ENCODE peak calls at places on chromosomes 3 and 15, in four cellular contexts. One of them, this sample, is unnamed.

GRCh38 chr3:144015133-144015532 is 43.5 kb downstream of the DIPK2A start:
- DNase-seq in fibroblast of the aortic adventitia: no peak
- DNase-seq in DND-41: no peak
- DNase-seq in brain microvascular endothelial cell: no peak
- DNase-seq in this sample: no peak

GRCh38 chr15:22952826-22953579 is 27.2 kb downstream of the CYFIP1 start:
- DNase-seq in fibroblast of the aortic adventitia: peak
- DNase-seq in DND-41: no peak
- DNase-seq in brain microvascular endothelial cell: no peak
- DNase-seq in this sample: peak

GRCh38 chr3:42349765-42350594 is 60.4 kb downstream of the LYZL4 start:
- DNase-seq in fibroblast of the aortic adventitia: no peak
- DNase-seq in DND-41: no peak
- DNase-seq in brain microvascular endothelial cell: no peak
- DNase-seq in this sample: no peak

GRCh38 chr3:124700880-124701684 is 29.2 kb upstream of the UMPS start:
- DNase-seq in fibroblast of the aortic adventitia: peak
- DNase-seq in brain microvascular endothelial cell: peak
- DNase-seq in DND-41: no peak
- DNase-seq in this sample: no peak

GRCh38 chr15:40051616-40052415 is 12.8 kb upstream of the SRP14 start:
- DNase-seq in DND-41: no peak
- DNase-seq in fibroblast of the aortic adventitia: no peak
- DNase-seq in brain microvascular endothelial cell: no peak
- DNase-seq in this sample: no peak

GRCh38 chr15:40244961-40245523 is 6.2 kb downstream of the PAK6 start:
- DNase-seq in brain microvascular endothelial cell: no peak
- DNase-seq in fibroblast of the aortic adventitia: no peak
- DNase-seq in DND-41: no peak
- DNase-seq in this sample: no peak

GRCh38 chr3:127780536-127781400 is 41.5 kb downstream of the MGLL start:
- DNase-seq in DND-41: no peak
- DNase-seq in brain microvascular endothelial cell: no peak
- DNase-seq in fibroblast of the aortic adventitia: peak
- DNase-seq in this sample: no peak

GRCh38 chr3:30607032-30607833 is 832 bp downstream of the TGFBR2 start:
- DNase-seq in DND-41: peak
- DNase-seq in brain microvascular endothelial cell: no peak
- DNase-seq in fibroblast of the aortic adventitia: peak
- DNase-seq in this sample: no peak

GRCh38 chr3:140859592-140860336 is 81.9 kb upstream of the SLC25A36 start:
- DNase-seq in brain microvascular endothelial cell: no peak
- DNase-seq in fibroblast of the aortic adventitia: no peak
- DNase-seq in DND-41: no peak
- DNase-seq in this sample: no peak

GRCh38 chr15:54149115-54149531 is 170.9 kb downstream of the UNC13C start:
- DNase-seq in DND-41: no peak
- DNase-seq in fibroblast of the aortic adventitia: no peak
- DNase-seq in brain microvascular endothelial cell: no peak
- DNase-seq in this sample: no peak

GRCh38 chr15:68818671-68819450 is 1.8 kb downstream of the ANP32A start:
- DNase-seq in fibroblast of the aortic adventitia: peak
- DNase-seq in brain microvascular endothelial cell: no peak
- DNase-seq in DND-41: peak
- DNase-seq in this sample: no peak

GRCh38 chr3:37770336-37770735 is 91.3 kb upstream of the CTDSPL start:
- DNase-seq in fibroblast of the aortic adventitia: no peak
- DNase-seq in brain microvascular endothelial cell: no peak
- DNase-seq in DND-41: no peak
- DNase-seq in this sample: no peak

GRCh38 chr3:14491396-14492190 is 48.5 kb downstream of the GRIP2 start:
- DNase-seq in DND-41: no peak
- DNase-seq in fibroblast of the aortic adventitia: no peak
- DNase-seq in brain microvascular endothelial cell: no peak
- DNase-seq in this sample: no peak

GRCh38 chr15:48533982-48534381 is 111.5 kb downstream of the FBN1 start:
- DNase-seq in brain microvascular endothelial cell: no peak
- DNase-seq in fibroblast of the aortic adventitia: no peak
- DNase-seq in DND-41: no peak
- DNase-seq in this sample: no peak

GRCh38 chr3:2870714-2871353 is 239.3 kb downstream of the IL5RA start:
- DNase-seq in fibroblast of the aortic adventitia: no peak
- DNase-seq in brain microvascular endothelial cell: no peak
- DNase-seq in DND-41: no peak
- DNase-seq in this sample: no peak

GRCh38 chr3:195004512-195005250 is 266.3 kb downstream of the XXYLT1 start:
- DNase-seq in brain microvascular endothelial cell: no peak
- DNase-seq in DND-41: no peak
- DNase-seq in fibroblast of the aortic adventitia: no peak
- DNase-seq in this sample: no peak

GRCh38 chr3:20316238-20316637 is 130.2 kb upstream of the SGO1 start:
- DNase-seq in DND-41: no peak
- DNase-seq in fibroblast of the aortic adventitia: no peak
- DNase-seq in brain microvascular endothelial cell: no peak
- DNase-seq in this sample: no peak

GRCh38 chr15:59594493-59594942 is 17.1 kb upstream of the GCNT3 start:
- DNase-seq in brain microvascular endothelial cell: peak
- DNase-seq in fibroblast of the aortic adventitia: peak
- DNase-seq in DND-41: no peak
- DNase-seq in this sample: no peak

GRCh38 chr15:31867536-31868442 is 162.5 kb upstream of the CHRNA7 start:
- DNase-seq in brain microvascular endothelial cell: peak
- DNase-seq in DND-41: peak
- DNase-seq in fibroblast of the aortic adventitia: peak
- DNase-seq in this sample: peak

GRCh38 chr3:121852256-121852655 is 17.2 kb downstream of the EAF2 start:
- DNase-seq in fibroblast of the aortic adventitia: no peak
- DNase-seq in DND-41: no peak
- DNase-seq in brain microvascular endothelial cell: no peak
- DNase-seq in this sample: no peak

GRCh38 chr3:73768594-73769308 is 144.0 kb upstream of the PDZRN3 start:
- DNase-seq in fibroblast of the aortic adventitia: peak
- DNase-seq in brain microvascular endothelial cell: no peak
- DNase-seq in DND-41: no peak
- DNase-seq in this sample: no peak

GRCh38 chr3:115518100-115518852 is 105.0 kb upstream of the GAP43 start:
- DNase-seq in brain microvascular endothelial cell: peak
- DNase-seq in DND-41: no peak
- DNase-seq in fibroblast of the aortic adventitia: peak
- DNase-seq in this sample: peak

GRCh38 chr15:90001062-90001682 is at the start of gene ZNF710:
- DNase-seq in fibroblast of the aortic adventitia: peak
- DNase-seq in brain microvascular endothelial cell: peak
- DNase-seq in DND-41: peak
- DNase-seq in this sample: peak

GRCh38 chr15:90336705-90337141 is 15.4 kb upstream of the ZNF774 start:
- DNase-seq in DND-41: peak
- DNase-seq in brain microvascular endothelial cell: peak
- DNase-seq in fibroblast of the aortic adventitia: peak
- DNase-seq in this sample: peak

GRCh38 chr3:125050486-125051172 is 5.2 kb downstream of the HEG1 start:
- DNase-seq in fibroblast of the aortic adventitia: no peak
- DNase-seq in brain microvascular endothelial cell: no peak
- DNase-seq in DND-41: no peak
- DNase-seq in this sample: no peak

DNA sequence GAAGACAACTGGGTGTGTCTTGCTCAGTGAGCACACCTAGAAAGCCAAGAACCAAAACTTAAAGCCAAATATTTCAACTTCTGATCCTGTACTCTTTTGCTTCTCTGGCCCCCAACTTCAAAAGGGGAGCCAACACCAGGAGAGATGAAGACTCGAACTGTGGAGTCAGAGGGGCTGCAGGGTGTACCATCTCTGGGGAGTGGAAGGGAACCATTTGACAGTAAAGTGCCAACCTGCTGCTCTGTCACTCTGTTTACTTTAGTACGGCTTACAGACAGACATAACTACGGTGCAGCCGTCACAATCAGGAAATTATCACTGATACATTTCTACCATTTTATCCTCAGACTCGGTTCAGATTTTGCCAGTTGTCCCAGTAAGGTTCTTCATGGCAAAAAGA is 1.6 kb downstream of the FBXO22 start:
- DNase-seq in fibroblast of the aortic adventitia: no peak
- DNase-seq in DND-41: no peak
- DNase-seq in brain microvascular endothelial cell: no peak
- DNase-seq in this sample: no peak
- H3K4me3 ChIP-seq in fibroblast of the aortic adventitia: peak
- H3K4me3 ChIP-seq in DND-41: no peak
- H3K4me3 ChIP-seq in brain microvascular endothelial cell: no peak
- H3K4me3 ChIP-seq in this sample: peak

GRCh38 chr15:71443538-71443937 is 328.3 kb downstream of the THSD4 start:
- DNase-seq in brain microvascular endothelial cell: peak
- DNase-seq in DND-41: peak
- DNase-seq in fibroblast of the aortic adventitia: peak
- DNase-seq in this sample: peak
- TF ChIP-seq CTCF in brain microvascular endothelial cell: peak
- TF ChIP-seq CTCF in DND-41: peak
- TF ChIP-seq CTCF in fibroblast of the aortic adventitia: peak
- TF ChIP-seq CTCF in this sample: peak

GRCh38 chr3:71429610-71429988 is 153.9 kb downstream of the FOXP1 start:
- DNase-seq in fibroblast of the aortic adventitia: no peak
- DNase-seq in brain microvascular endothelial cell: no peak
- DNase-seq in DND-41: no peak
- DNase-seq in this sample: no peak

GRCh38 chr3:71425491-71426071 is 157.9 kb downstream of the FOXP1 start:
- DNase-seq in fibroblast of the aortic adventitia: peak
- DNase-seq in brain microvascular endothelial cell: peak
- DNase-seq in DND-41: no peak
- DNase-seq in this sample: peak

GRCh38 chr3:71432044-71432970 is 151.2 kb downstream of the FOXP1 start:
- DNase-seq in fibroblast of the aortic adventitia: no peak
- DNase-seq in brain microvascular endothelial cell: peak
- DNase-seq in DND-41: peak
- DNase-seq in this sample: no peak

GRCh38 chr3:71430941-71431552 is 152.5 kb downstream of the FOXP1 start:
- DNase-seq in fibroblast of the aortic adventitia: no peak
- DNase-seq in brain microvascular endothelial cell: peak
- DNase-seq in DND-41: no peak
- DNase-seq in this sample: no peak

DNA sequence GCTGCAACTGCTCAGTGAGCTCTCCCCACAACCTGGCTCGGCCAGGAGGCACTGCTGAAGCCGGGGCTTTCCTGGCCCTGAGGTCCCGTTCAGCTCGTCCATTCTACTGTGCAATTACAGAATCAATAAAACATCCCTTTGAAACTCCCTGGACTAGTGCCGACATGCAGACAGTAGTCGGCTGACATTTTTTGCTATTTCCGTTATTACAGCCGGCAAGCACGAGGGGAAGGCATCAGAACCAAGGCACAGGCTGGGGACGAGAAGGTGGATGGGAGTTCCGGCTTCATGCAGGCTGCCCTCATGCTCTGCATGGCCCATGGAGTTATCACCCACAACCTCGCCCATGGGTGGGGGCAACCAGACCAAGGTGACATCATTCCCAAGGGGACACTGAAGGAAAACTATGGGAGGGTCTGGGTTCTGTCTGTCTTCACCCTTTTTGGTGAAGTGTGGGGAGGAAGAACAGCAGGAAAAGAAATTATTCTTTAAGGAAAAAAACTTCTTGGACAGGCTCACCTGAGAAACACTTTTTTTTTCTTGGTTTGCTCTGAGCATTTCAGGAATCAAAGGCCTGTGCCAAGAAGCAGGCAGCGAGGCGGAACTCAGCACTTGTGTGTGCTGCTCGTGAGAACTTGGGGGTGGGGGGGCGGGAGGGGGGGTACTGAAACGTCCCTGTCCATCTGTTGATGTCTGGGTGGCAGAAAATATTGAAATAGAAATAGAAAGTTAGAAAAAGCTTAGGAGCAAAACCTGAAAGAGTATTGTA is 154.5 kb downstream of the FOXP1 start:
- DNase-seq in DND-41: no peak
- DNase-seq in fibroblast of the aortic adventitia: peak
- DNase-seq in brain microvascular endothelial cell: no peak
- DNase-seq in this sample: peak
- H3K4me3 ChIP-seq in DND-41: no peak
- H3K4me3 ChIP-seq in fibroblast of the aortic adventitia: no peak
- H3K4me3 ChIP-seq in brain microvascular endothelial cell: no peak
- H3K4me3 ChIP-seq in this sample: no peak

GRCh38 chr15:60964527-60964926 is 264.6 kb downstream of the RORA start:
- DNase-seq in fibroblast of the aortic adventitia: no peak
- DNase-seq in DND-41: no peak
- DNase-seq in brain microvascular endothelial cell: no peak
- DNase-seq in this sample: no peak
- TF ChIP-seq CTCF in fibroblast of the aortic adventitia: no peak
- TF ChIP-seq CTCF in DND-41: no peak
- TF ChIP-seq CTCF in brain microvascular endothelial cell: no peak
- TF ChIP-seq CTCF in this sample: no peak